ENCODE peak calls at places on chromosome 12, in nine cellular contexts. One of them, this sample, is unnamed.

GRCh38 chr12:27595231-27595642 is 71.2 kb downstream of the PPFIBP1 start:
- DNase-seq in prostate gland: no peak
- DNase-seq in RWPE2: no peak
- DNase-seq in left ventricle myocardium inferior: no peak
- DNase-seq in CD8-positive, alpha-beta T cell: no peak
- DNase-seq in stomach: no peak
- DNase-seq in A673: peak; percentile 52
- DNase-seq in cardiac muscle cell: peak; percentile 93
- DNase-seq in tibial artery: peak; percentile 62
- DNase-seq in this sample: peak; percentile 19

GRCh38 chr12:3680919-3681594 is 71.9 kb downstream of the CRACR2A start:
- DNase-seq in prostate gland: peak; percentile 56
- DNase-seq in RWPE2: no peak
- DNase-seq in left ventricle myocardium inferior: peak; percentile 71
- DNase-seq in CD8-positive, alpha-beta T cell: no peak
- DNase-seq in stomach: peak; percentile 64
- DNase-seq in A673: no peak
- DNase-seq in cardiac muscle cell: peak; percentile 69
- DNase-seq in tibial artery: no peak
- DNase-seq in this sample: peak; percentile 57

GRCh38 chr12:62761658-62762057 is 173.3 kb downstream of the PPM1H start:
- DNase-seq in prostate gland: no peak
- DNase-seq in RWPE2: no peak
- DNase-seq in left ventricle myocardium inferior: no peak
- DNase-seq in CD8-positive, alpha-beta T cell: no peak
- DNase-seq in stomach: no peak
- DNase-seq in A673: no peak
- DNase-seq in cardiac muscle cell: no peak
- DNase-seq in tibial artery: peak; percentile 41
- DNase-seq in this sample: peak; percentile 14

GRCh38 chr12:117076410-117077372 is 22.5 kb downstream of the TESC start:
- DNase-seq in prostate gland: no peak
- DNase-seq in RWPE2: no peak
- DNase-seq in left ventricle myocardium inferior: no peak
- DNase-seq in CD8-positive, alpha-beta T cell: no peak
- DNase-seq in stomach: no peak
- DNase-seq in A673: peak; percentile 25
- DNase-seq in cardiac muscle cell: no peak
- DNase-seq in tibial artery: no peak
- DNase-seq in this sample: no peak

GRCh38 chr12:96177013-96177412 is 17.2 kb upstream of the ELK3 start:
- DNase-seq in prostate gland: no peak
- DNase-seq in RWPE2: no peak
- DNase-seq in left ventricle myocardium inferior: no peak
- DNase-seq in CD8-positive, alpha-beta T cell: no peak
- DNase-seq in stomach: no peak
- DNase-seq in A673: no peak
- DNase-seq in cardiac muscle cell: peak; percentile 36
- DNase-seq in tibial artery: no peak
- DNase-seq in this sample: no peak

GRCh38 chr12:10126401-10126800 is 3.6 kb downstream of the CLEC7A start:
- DNase-seq in prostate gland: no peak
- DNase-seq in RWPE2: no peak
- DNase-seq in left ventricle myocardium inferior: no peak
- DNase-seq in CD8-positive, alpha-beta T cell: no peak
- DNase-seq in stomach: no peak
- DNase-seq in A673: no peak
- DNase-seq in cardiac muscle cell: no peak
- DNase-seq in tibial artery: no peak
- DNase-seq in this sample: no peak

GRCh38 chr12:80684077-80684495 is 23.3 kb upstream of the MYF6 start:
- DNase-seq in prostate gland: no peak
- DNase-seq in RWPE2: no peak
- DNase-seq in left ventricle myocardium inferior: no peak
- DNase-seq in CD8-positive, alpha-beta T cell: no peak
- DNase-seq in stomach: no peak
- DNase-seq in A673: no peak
- DNase-seq in cardiac muscle cell: no peak
- DNase-seq in tibial artery: no peak
- DNase-seq in this sample: no peak

GRCh38 chr12:89395712-89396111 is 43.4 kb upstream of the DUSP6 start:
- DNase-seq in prostate gland: no peak
- DNase-seq in RWPE2: no peak
- DNase-seq in left ventricle myocardium inferior: no peak
- DNase-seq in CD8-positive, alpha-beta T cell: no peak
- DNase-seq in stomach: no peak
- DNase-seq in A673: no peak
- DNase-seq in cardiac muscle cell: no peak
- DNase-seq in tibial artery: no peak
- DNase-seq in this sample: no peak

GRCh38 chr12:54937929-54938328 is 46.6 kb downstream of the TESPA1 start:
- DNase-seq in prostate gland: no peak
- DNase-seq in RWPE2: no peak
- DNase-seq in left ventricle myocardium inferior: no peak
- DNase-seq in CD8-positive, alpha-beta T cell: no peak
- DNase-seq in stomach: no peak
- DNase-seq in A673: no peak
- DNase-seq in cardiac muscle cell: no peak
- DNase-seq in tibial artery: no peak
- DNase-seq in this sample: no peak

GRCh38 chr12:54936736-54937135 is 47.8 kb downstream of the TESPA1 start:
- DNase-seq in prostate gland: no peak
- DNase-seq in RWPE2: no peak
- DNase-seq in left ventricle myocardium inferior: no peak
- DNase-seq in CD8-positive, alpha-beta T cell: no peak
- DNase-seq in stomach: no peak
- DNase-seq in A673: no peak
- DNase-seq in cardiac muscle cell: no peak
- DNase-seq in tibial artery: no peak
- DNase-seq in this sample: no peak

GRCh38 chr12:54937376-54937775 is 47.2 kb downstream of the TESPA1 start:
- DNase-seq in prostate gland: no peak
- DNase-seq in RWPE2: no peak
- DNase-seq in left ventricle myocardium inferior: no peak
- DNase-seq in CD8-positive, alpha-beta T cell: no peak
- DNase-seq in stomach: no peak
- DNase-seq in A673: no peak
- DNase-seq in cardiac muscle cell: no peak
- DNase-seq in tibial artery: no peak
- DNase-seq in this sample: no peak

GRCh38 chr12:54941659-54942058 is 42.9 kb downstream of the TESPA1 start:
- DNase-seq in prostate gland: no peak
- DNase-seq in RWPE2: no peak
- DNase-seq in left ventricle myocardium inferior: no peak
- DNase-seq in CD8-positive, alpha-beta T cell: no peak
- DNase-seq in stomach: no peak
- DNase-seq in A673: no peak
- DNase-seq in cardiac muscle cell: no peak
- DNase-seq in tibial artery: no peak
- DNase-seq in this sample: no peak

GRCh38 chr12:54940695-54941315 is 43.8 kb downstream of the TESPA1 start:
- DNase-seq in prostate gland: no peak
- DNase-seq in RWPE2: no peak
- DNase-seq in left ventricle myocardium inferior: no peak
- DNase-seq in CD8-positive, alpha-beta T cell: no peak
- DNase-seq in stomach: no peak
- DNase-seq in A673: no peak
- DNase-seq in cardiac muscle cell: no peak
- DNase-seq in tibial artery: no peak
- DNase-seq in this sample: no peak
- H3K27ac ChIP-seq in prostate gland: no peak overlapping the region
- H3K27ac ChIP-seq in RWPE2: no peak overlapping the region
- H3K27ac ChIP-seq in left ventricle myocardium inferior: no peak overlapping the region
- H3K27ac ChIP-seq in CD8-positive, alpha-beta T cell: no peak overlapping the region
- H3K27ac ChIP-seq in stomach: no peak overlapping the region
- H3K27ac ChIP-seq in A673: no peak overlapping the region
- H3K27ac ChIP-seq in cardiac muscle cell: no peak overlapping the region
- H3K27ac ChIP-seq in tibial artery: no peak overlapping the region
- H3K27ac ChIP-seq in this sample: no peak overlapping the region

GRCh38 chr12:49662998-49663843 is 39.9 kb downstream of the PRPF40B start:
- DNase-seq in prostate gland: no peak
- DNase-seq in RWPE2: no peak
- DNase-seq in left ventricle myocardium inferior: peak; percentile 80
- DNase-seq in CD8-positive, alpha-beta T cell: peak; percentile 90
- DNase-seq in stomach: no peak
- DNase-seq in A673: peak; percentile 95
- DNase-seq in cardiac muscle cell: peak; percentile 95
- DNase-seq in tibial artery: peak; percentile 75
- DNase-seq in this sample: peak; percentile 91

GRCh38 chr12:49661191-49661590 is 37.8 kb downstream of the PRPF40B start:
- DNase-seq in prostate gland: no peak
- DNase-seq in RWPE2: no peak
- DNase-seq in left ventricle myocardium inferior: no peak
- DNase-seq in CD8-positive, alpha-beta T cell: no peak
- DNase-seq in stomach: no peak
- DNase-seq in A673: no peak
- DNase-seq in cardiac muscle cell: no peak
- DNase-seq in tibial artery: no peak
- DNase-seq in this sample: no peak

GRCh38 chr12:49655595-49656236 is 32.4 kb downstream of the PRPF40B start:
- DNase-seq in prostate gland: no peak
- DNase-seq in RWPE2: no peak
- DNase-seq in left ventricle myocardium inferior: no peak
- DNase-seq in CD8-positive, alpha-beta T cell: no peak
- DNase-seq in stomach: no peak
- DNase-seq in A673: no peak
- DNase-seq in cardiac muscle cell: no peak
- DNase-seq in tibial artery: no peak
- DNase-seq in this sample: no peak

GRCh38 chr12:49659753-49660152 is 36.4 kb downstream of the PRPF40B start:
- DNase-seq in prostate gland: no peak
- DNase-seq in RWPE2: no peak
- DNase-seq in left ventricle myocardium inferior: no peak
- DNase-seq in CD8-positive, alpha-beta T cell: no peak
- DNase-seq in stomach: no peak
- DNase-seq in A673: no peak
- DNase-seq in cardiac muscle cell: no peak
- DNase-seq in tibial artery: no peak
- DNase-seq in this sample: no peak

DNA sequence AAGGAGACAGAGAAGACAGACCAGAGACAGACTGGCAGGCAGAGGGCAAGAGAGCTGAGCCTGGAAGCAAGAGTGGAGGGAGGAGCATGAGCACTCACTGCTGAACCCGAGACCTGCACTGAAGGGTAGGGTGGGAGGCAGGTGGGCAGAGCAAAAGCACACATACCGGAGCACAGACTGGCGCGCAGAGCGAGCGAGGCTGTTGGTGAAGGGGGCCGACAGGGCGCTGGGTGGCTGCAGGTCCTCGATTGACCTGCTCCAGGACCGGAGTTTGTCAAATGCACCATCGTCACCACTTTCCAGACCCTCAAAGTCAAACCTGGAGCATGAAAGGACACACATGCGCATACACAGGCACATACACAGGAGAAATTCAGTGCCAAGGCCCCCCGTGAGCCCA is 34.9 kb downstream of the PRPF40B start:
- DNase-seq in prostate gland: no peak
- DNase-seq in RWPE2: no peak
- DNase-seq in left ventricle myocardium inferior: no peak
- DNase-seq in CD8-positive, alpha-beta T cell: no peak
- DNase-seq in stomach: no peak
- DNase-seq in A673: no peak
- DNase-seq in cardiac muscle cell: no peak
- DNase-seq in tibial artery: no peak
- DNase-seq in this sample: no peak
- H3K4me1 ChIP-seq in prostate gland: no peaks in the 10 kb centered on the region
- H3K4me1 ChIP-seq in RWPE2: peaks cover 8% of the 10 kb centered on the region
- H3K4me1 ChIP-seq in left ventricle myocardium inferior: peaks cover 96% of the 10 kb centered on the region
- H3K4me1 ChIP-seq in CD8-positive, alpha-beta T cell: peaks cover 49% of the 10 kb centered on the region
- H3K4me1 ChIP-seq in stomach: peaks cover 19% of the 10 kb centered on the region
- H3K4me1 ChIP-seq in A673: peaks cover 13% of the 10 kb centered on the region
- H3K4me1 ChIP-seq in cardiac muscle cell: peaks cover 14% of the 10 kb centered on the region
- H3K4me1 ChIP-seq in tibial artery: peaks cover 12% of the 10 kb centered on the region
- H3K4me1 ChIP-seq in this sample: peaks cover 62% of the 10 kb centered on the region

DNA sequence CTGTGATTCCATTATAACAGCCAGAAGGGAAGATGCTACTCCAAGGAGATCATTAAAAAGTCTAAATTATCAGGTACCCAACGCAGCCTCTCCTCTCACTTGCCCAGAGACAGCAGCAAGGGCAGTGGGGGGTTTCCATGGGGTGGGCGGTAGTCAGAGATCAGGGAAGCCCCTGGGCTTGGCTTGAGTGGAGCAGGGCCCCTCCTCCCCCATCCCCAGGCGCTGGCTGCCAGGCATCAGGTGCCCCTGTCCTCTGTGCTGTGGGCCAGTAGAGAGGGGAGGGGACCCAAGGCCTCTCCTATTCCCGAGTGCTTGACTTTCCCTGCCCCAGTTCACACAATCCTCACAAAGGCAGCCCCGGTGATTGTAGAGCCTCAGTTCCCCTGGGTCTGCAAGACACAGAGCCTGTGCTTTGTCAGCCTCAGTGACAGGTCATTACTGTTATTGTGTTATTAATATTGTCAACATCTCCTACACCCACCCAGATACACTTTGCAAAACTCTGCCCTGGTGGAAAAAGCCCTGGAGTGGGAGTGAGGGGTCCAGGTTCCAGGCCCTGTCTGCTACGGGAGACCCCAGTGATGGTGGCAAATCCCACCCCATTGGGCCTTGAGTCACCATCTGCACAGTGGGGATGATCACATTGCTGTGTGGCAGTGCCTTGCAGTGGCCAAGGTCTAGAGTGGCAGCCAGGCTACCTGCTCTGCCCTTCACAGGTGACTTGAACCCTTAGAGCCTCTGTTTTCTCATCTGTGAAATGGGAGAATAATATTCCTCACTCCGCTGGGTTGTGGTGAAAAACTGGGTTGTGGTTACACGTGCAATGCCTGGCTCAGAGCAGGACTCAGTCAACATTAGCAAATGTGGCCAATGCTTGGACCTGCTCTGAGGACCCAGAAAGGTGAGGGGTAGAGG is 57.9 kb downstream of the MVK start:
- DNase-seq in prostate gland: no peak
- DNase-seq in RWPE2: no peak
- DNase-seq in left ventricle myocardium inferior: no peak
- DNase-seq in CD8-positive, alpha-beta T cell: no peak
- DNase-seq in stomach: no peak
- DNase-seq in A673: no peak
- DNase-seq in cardiac muscle cell: no peak
- DNase-seq in tibial artery: no peak
- DNase-seq in this sample: no peak
- H3K4me3 ChIP-seq in prostate gland: no peak overlapping the region
- H3K4me3 ChIP-seq in RWPE2: no peak overlapping the region
- H3K4me3 ChIP-seq in left ventricle myocardium inferior: no peak overlapping the region
- H3K4me3 ChIP-seq in CD8-positive, alpha-beta T cell: no peak overlapping the region
- H3K4me3 ChIP-seq in stomach: no peak overlapping the region
- H3K4me3 ChIP-seq in A673: no peak overlapping the region
- H3K4me3 ChIP-seq in cardiac muscle cell: no peak overlapping the region
- H3K4me3 ChIP-seq in tibial artery: no peak overlapping the region
- H3K4me3 ChIP-seq in this sample: no peak overlapping the region

DNA sequence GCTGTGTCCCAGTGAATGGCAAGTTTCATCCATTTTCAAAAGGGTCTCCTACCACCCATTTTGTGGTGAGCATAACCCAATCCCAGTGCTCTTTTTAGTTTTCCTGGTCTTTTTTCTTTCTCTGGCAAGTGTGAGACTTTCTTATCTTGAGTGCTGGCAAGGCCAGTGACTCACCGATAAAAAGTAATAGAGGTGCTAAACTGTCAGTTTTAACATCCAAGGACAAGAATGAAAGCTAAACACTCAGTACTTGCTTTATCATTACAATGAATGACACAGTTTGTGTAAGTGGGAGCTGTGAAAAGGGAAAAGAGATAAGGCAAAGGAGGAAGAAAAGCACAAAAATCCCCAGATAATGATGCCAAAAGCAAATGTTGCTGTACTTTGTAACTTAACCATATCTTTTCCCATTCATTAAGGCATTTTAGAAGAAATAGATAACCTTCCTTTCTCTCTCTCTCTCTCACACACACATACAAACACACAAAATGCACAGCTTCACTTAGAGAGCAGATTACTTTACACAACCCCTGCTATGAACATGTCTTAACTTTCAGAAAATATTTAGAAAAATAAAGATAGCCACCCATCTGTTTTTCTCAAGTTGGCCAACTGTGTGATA is 4.9 kb upstream of the LRIG3 start:
- DNase-seq in prostate gland: no peak
- DNase-seq in RWPE2: no peak
- DNase-seq in left ventricle myocardium inferior: no peak
- DNase-seq in CD8-positive, alpha-beta T cell: no peak
- DNase-seq in stomach: no peak
- DNase-seq in A673: no peak
- DNase-seq in cardiac muscle cell: peak; percentile 69
- DNase-seq in tibial artery: no peak
- DNase-seq in this sample: no peak
- H3K27ac ChIP-seq in prostate gland: no peak overlapping the region
- H3K27ac ChIP-seq in RWPE2: no peak overlapping the region
- H3K27ac ChIP-seq in left ventricle myocardium inferior: no peak overlapping the region
- H3K27ac ChIP-seq in CD8-positive, alpha-beta T cell: no peak overlapping the region
- H3K27ac ChIP-seq in stomach: peak overlapping the region; percentile 76
- H3K27ac ChIP-seq in A673: no peak overlapping the region
- H3K27ac ChIP-seq in cardiac muscle cell: no peak overlapping the region
- H3K27ac ChIP-seq in tibial artery: no peak overlapping the region
- H3K27ac ChIP-seq in this sample: no peak overlapping the region